ENCODE peak calls at places on chromosomes 4 and X, in ten cellular contexts. One of them, this sample, is unnamed.

GRCh38 chr4:150581611-150582010 is 340 bp upstream of the MAB21L2 start:
- DNase-seq in activated CD8-positive, alpha-beta memory T cell treated with anti-CD3 and anti-CD28 coated beads for 48 hours: no peak
- DNase-seq in fibroblast of lung: peak
- DNase-seq in NCI-H1694 treated with DMSO at 0.1 percent for 48 hours: no peak
- DNase-seq in Right ventricle myocardium superior: no peak
- DNase-seq in AG20443: no peak
- DNase-seq in neural crest cell: peak
- DNase-seq in GM03348: no peak
- DNase-seq in keratinocyte: no peak
- DNase-seq in OCI-LY7: no peak
- DNase-seq in this sample: no peak

GRCh38 chr4:27154706-27155105 is 294.1 kb downstream of the STIM2 start:
- DNase-seq in Right ventricle myocardium superior: no peak
- DNase-seq in NCI-H1694 treated with DMSO at 0.1 percent for 48 hours: no peak
- DNase-seq in GM03348: peak
- DNase-seq in keratinocyte: no peak
- DNase-seq in OCI-LY7: no peak
- DNase-seq in neural crest cell: no peak
- DNase-seq in fibroblast of lung: peak
- DNase-seq in AG20443: peak
- DNase-seq in activated CD8-positive, alpha-beta memory T cell treated with anti-CD3 and anti-CD28 coated beads for 48 hours: no peak
- DNase-seq in this sample: peak

GRCh38 chr4:159018062-159018629 is 84.7 kb upstream of the RAPGEF2 start:
- DNase-seq in OCI-LY7: peak
- DNase-seq in keratinocyte: no peak
- DNase-seq in NCI-H1694 treated with DMSO at 0.1 percent for 48 hours: no peak
- DNase-seq in neural crest cell: no peak
- DNase-seq in fibroblast of lung: no peak
- DNase-seq in AG20443: no peak
- DNase-seq in Right ventricle myocardium superior: no peak
- DNase-seq in GM03348: no peak
- DNase-seq in activated CD8-positive, alpha-beta memory T cell treated with anti-CD3 and anti-CD28 coated beads for 48 hours: no peak
- DNase-seq in this sample: no peak

GRCh38 chrX:49309401-49309981 is 6.0 kb downstream of the GAGE10 start:
- DNase-seq in AG20443: no peak
- DNase-seq in keratinocyte: no peak
- DNase-seq in Right ventricle myocardium superior: no peak
- DNase-seq in activated CD8-positive, alpha-beta memory T cell treated with anti-CD3 and anti-CD28 coated beads for 48 hours: no peak
- DNase-seq in neural crest cell: no peak
- DNase-seq in fibroblast of lung: peak
- DNase-seq in NCI-H1694 treated with DMSO at 0.1 percent for 48 hours: no peak
- DNase-seq in OCI-LY7: no peak
- DNase-seq in GM03348: no peak
- DNase-seq in this sample: no peak

GRCh38 chrX:13010546-13010945 is 33.9 kb downstream of the FAM9C start:
- DNase-seq in activated CD8-positive, alpha-beta memory T cell treated with anti-CD3 and anti-CD28 coated beads for 48 hours: no peak
- DNase-seq in neural crest cell: no peak
- DNase-seq in GM03348: no peak
- DNase-seq in Right ventricle myocardium superior: no peak
- DNase-seq in fibroblast of lung: no peak
- DNase-seq in NCI-H1694 treated with DMSO at 0.1 percent for 48 hours: no peak
- DNase-seq in AG20443: no peak
- DNase-seq in keratinocyte: no peak
- DNase-seq in OCI-LY7: no peak
- DNase-seq in this sample: no peak

GRCh38 chrX:11117751-11118150 is 6.6 kb downstream of the HCCS start:
- DNase-seq in NCI-H1694 treated with DMSO at 0.1 percent for 48 hours: no peak
- DNase-seq in fibroblast of lung: peak
- DNase-seq in keratinocyte: no peak
- DNase-seq in neural crest cell: no peak
- DNase-seq in activated CD8-positive, alpha-beta memory T cell treated with anti-CD3 and anti-CD28 coated beads for 48 hours: no peak
- DNase-seq in AG20443: no peak
- DNase-seq in Right ventricle myocardium superior: no peak
- DNase-seq in GM03348: no peak
- DNase-seq in OCI-LY7: no peak
- DNase-seq in this sample: no peak

GRCh38 chr4:56727150-56727549 is 46.1 kb upstream of the HOPX start:
- DNase-seq in Right ventricle myocardium superior: no peak
- DNase-seq in GM03348: no peak
- DNase-seq in keratinocyte: no peak
- DNase-seq in activated CD8-positive, alpha-beta memory T cell treated with anti-CD3 and anti-CD28 coated beads for 48 hours: no peak
- DNase-seq in neural crest cell: no peak
- DNase-seq in OCI-LY7: no peak
- DNase-seq in AG20443: no peak
- DNase-seq in NCI-H1694 treated with DMSO at 0.1 percent for 48 hours: no peak
- DNase-seq in fibroblast of lung: no peak
- DNase-seq in this sample: no peak

GRCh38 chrX:91435465-91435864 is 826 bp downstream of the PABPC5 start:
- DNase-seq in GM03348: peak
- DNase-seq in AG20443: peak
- DNase-seq in Right ventricle myocardium superior: no peak
- DNase-seq in NCI-H1694 treated with DMSO at 0.1 percent for 48 hours: no peak
- DNase-seq in activated CD8-positive, alpha-beta memory T cell treated with anti-CD3 and anti-CD28 coated beads for 48 hours: no peak
- DNase-seq in OCI-LY7: no peak
- DNase-seq in fibroblast of lung: peak
- DNase-seq in neural crest cell: no peak
- DNase-seq in keratinocyte: no peak
- DNase-seq in this sample: peak

GRCh38 chr4:23034726-23035125 is 342.0 kb downstream of the GBA3 start:
- DNase-seq in neural crest cell: no peak
- DNase-seq in keratinocyte: no peak
- DNase-seq in NCI-H1694 treated with DMSO at 0.1 percent for 48 hours: no peak
- DNase-seq in activated CD8-positive, alpha-beta memory T cell treated with anti-CD3 and anti-CD28 coated beads for 48 hours: no peak
- DNase-seq in GM03348: no peak
- DNase-seq in OCI-LY7: no peak
- DNase-seq in AG20443: no peak
- DNase-seq in fibroblast of lung: peak
- DNase-seq in Right ventricle myocardium superior: no peak
- DNase-seq in this sample: no peak

GRCh38 chr4:140903522-140903928 is 147.3 kb upstream of the TBC1D9 start:
- DNase-seq in fibroblast of lung: no peak
- DNase-seq in AG20443: no peak
- DNase-seq in activated CD8-positive, alpha-beta memory T cell treated with anti-CD3 and anti-CD28 coated beads for 48 hours: no peak
- DNase-seq in keratinocyte: no peak
- DNase-seq in neural crest cell: no peak
- DNase-seq in NCI-H1694 treated with DMSO at 0.1 percent for 48 hours: no peak
- DNase-seq in Right ventricle myocardium superior: no peak
- DNase-seq in GM03348: peak
- DNase-seq in OCI-LY7: no peak
- DNase-seq in this sample: no peak

GRCh38 chrX:69128573-69128972 is 36.7 kb downstream of the PJA1 start:
- DNase-seq in fibroblast of lung: peak
- DNase-seq in neural crest cell: peak
- DNase-seq in Right ventricle myocardium superior: peak
- DNase-seq in AG20443: peak
- DNase-seq in GM03348: peak
- DNase-seq in keratinocyte: no peak
- DNase-seq in NCI-H1694 treated with DMSO at 0.1 percent for 48 hours: no peak
- DNase-seq in activated CD8-positive, alpha-beta memory T cell treated with anti-CD3 and anti-CD28 coated beads for 48 hours: no peak
- DNase-seq in OCI-LY7: no peak
- DNase-seq in this sample: peak

GRCh38 chrX:111127038-111127437 is 31.0 kb downstream of the PAK3 start:
- DNase-seq in GM03348: no peak
- DNase-seq in fibroblast of lung: no peak
- DNase-seq in AG20443: no peak
- DNase-seq in OCI-LY7: no peak
- DNase-seq in activated CD8-positive, alpha-beta memory T cell treated with anti-CD3 and anti-CD28 coated beads for 48 hours: no peak
- DNase-seq in keratinocyte: no peak
- DNase-seq in neural crest cell: no peak
- DNase-seq in NCI-H1694 treated with DMSO at 0.1 percent for 48 hours: no peak
- DNase-seq in Right ventricle myocardium superior: no peak
- DNase-seq in this sample: no peak

GRCh38 chrX:16868920-16869319 is 1.2 kb downstream of the RBBP7 start:
- DNase-seq in NCI-H1694 treated with DMSO at 0.1 percent for 48 hours: no peak
- DNase-seq in neural crest cell: no peak
- DNase-seq in GM03348: no peak
- DNase-seq in fibroblast of lung: no peak
- DNase-seq in OCI-LY7: no peak
- DNase-seq in AG20443: no peak
- DNase-seq in activated CD8-positive, alpha-beta memory T cell treated with anti-CD3 and anti-CD28 coated beads for 48 hours: no peak
- DNase-seq in Right ventricle myocardium superior: no peak
- DNase-seq in keratinocyte: no peak
- DNase-seq in this sample: no peak

GRCh38 chrX:42097491-42097890 is 174.1 kb upstream of the CASK start:
- DNase-seq in neural crest cell: no peak
- DNase-seq in GM03348: no peak
- DNase-seq in keratinocyte: no peak
- DNase-seq in OCI-LY7: no peak
- DNase-seq in NCI-H1694 treated with DMSO at 0.1 percent for 48 hours: no peak
- DNase-seq in fibroblast of lung: no peak
- DNase-seq in Right ventricle myocardium superior: no peak
- DNase-seq in AG20443: no peak
- DNase-seq in activated CD8-positive, alpha-beta memory T cell treated with anti-CD3 and anti-CD28 coated beads for 48 hours: no peak
- DNase-seq in this sample: no peak

GRCh38 chrX:18855919-18856644 is 127.8 kb downstream of the PHKA2 start:
- DNase-seq in AG20443: no peak
- DNase-seq in keratinocyte: no peak
- DNase-seq in GM03348: no peak
- DNase-seq in fibroblast of lung: peak
- DNase-seq in NCI-H1694 treated with DMSO at 0.1 percent for 48 hours: no peak
- DNase-seq in neural crest cell: no peak
- DNase-seq in OCI-LY7: no peak
- DNase-seq in Right ventricle myocardium superior: no peak
- DNase-seq in activated CD8-positive, alpha-beta memory T cell treated with anti-CD3 and anti-CD28 coated beads for 48 hours: no peak
- DNase-seq in this sample: no peak

GRCh38 chrX:16839852-16840460 is 30.2 kb downstream of the RBBP7 start:
- DNase-seq in NCI-H1694 treated with DMSO at 0.1 percent for 48 hours: no peak
- DNase-seq in keratinocyte: no peak
- DNase-seq in fibroblast of lung: peak
- DNase-seq in AG20443: peak
- DNase-seq in neural crest cell: no peak
- DNase-seq in activated CD8-positive, alpha-beta memory T cell treated with anti-CD3 and anti-CD28 coated beads for 48 hours: no peak
- DNase-seq in GM03348: peak
- DNase-seq in OCI-LY7: no peak
- DNase-seq in Right ventricle myocardium superior: no peak
- DNase-seq in this sample: peak

GRCh38 chrX:24774650-24775049 is 80.9 kb downstream of the POLA1 start:
- DNase-seq in AG20443: no peak
- DNase-seq in fibroblast of lung: no peak
- DNase-seq in keratinocyte: no peak
- DNase-seq in activated CD8-positive, alpha-beta memory T cell treated with anti-CD3 and anti-CD28 coated beads for 48 hours: no peak
- DNase-seq in neural crest cell: no peak
- DNase-seq in NCI-H1694 treated with DMSO at 0.1 percent for 48 hours: no peak
- DNase-seq in Right ventricle myocardium superior: no peak
- DNase-seq in GM03348: no peak
- DNase-seq in OCI-LY7: no peak
- DNase-seq in this sample: no peak

GRCh38 chrX:101430457-101431078 is 22.5 kb downstream of the HNRNPH2 start:
- DNase-seq in fibroblast of lung: peak
- DNase-seq in OCI-LY7: no peak
- DNase-seq in keratinocyte: no peak
- DNase-seq in GM03348: peak
- DNase-seq in neural crest cell: no peak
- DNase-seq in activated CD8-positive, alpha-beta memory T cell treated with anti-CD3 and anti-CD28 coated beads for 48 hours: no peak
- DNase-seq in AG20443: peak
- DNase-seq in NCI-H1694 treated with DMSO at 0.1 percent for 48 hours: no peak
- DNase-seq in Right ventricle myocardium superior: no peak
- DNase-seq in this sample: peak

GRCh38 chr4:48269861-48270515 is 350 bp upstream of the TEC start:
- DNase-seq in OCI-LY7: peak
- DNase-seq in GM03348: peak
- DNase-seq in NCI-H1694 treated with DMSO at 0.1 percent for 48 hours: no peak
- DNase-seq in keratinocyte: peak
- DNase-seq in activated CD8-positive, alpha-beta memory T cell treated with anti-CD3 and anti-CD28 coated beads for 48 hours: peak
- DNase-seq in neural crest cell: peak
- DNase-seq in fibroblast of lung: peak
- DNase-seq in Right ventricle myocardium superior: peak
- DNase-seq in AG20443: peak
- DNase-seq in this sample: peak

GRCh38 chr4:182443070-182443469 is 199.9 kb downstream of the TENM3 start:
- DNase-seq in Right ventricle myocardium superior: no peak
- DNase-seq in OCI-LY7: no peak
- DNase-seq in fibroblast of lung: no peak
- DNase-seq in AG20443: no peak
- DNase-seq in NCI-H1694 treated with DMSO at 0.1 percent for 48 hours: no peak
- DNase-seq in keratinocyte: no peak
- DNase-seq in activated CD8-positive, alpha-beta memory T cell treated with anti-CD3 and anti-CD28 coated beads for 48 hours: no peak
- DNase-seq in GM03348: no peak
- DNase-seq in neural crest cell: no peak
- DNase-seq in this sample: no peak

GRCh38 chr4:82780398-82781231 is 18.0 kb downstream of the SCD5 start:
- DNase-seq in Right ventricle myocardium superior: peak
- DNase-seq in fibroblast of lung: peak
- DNase-seq in keratinocyte: no peak
- DNase-seq in NCI-H1694 treated with DMSO at 0.1 percent for 48 hours: peak
- DNase-seq in OCI-LY7: no peak
- DNase-seq in neural crest cell: no peak
- DNase-seq in AG20443: peak
- DNase-seq in activated CD8-positive, alpha-beta memory T cell treated with anti-CD3 and anti-CD28 coated beads for 48 hours: no peak
- DNase-seq in GM03348: peak
- DNase-seq in this sample: no peak

GRCh38 chrX:3286196-3286920 is 60.1 kb downstream of the MXRA5 start:
- DNase-seq in GM03348: peak
- DNase-seq in activated CD8-positive, alpha-beta memory T cell treated with anti-CD3 and anti-CD28 coated beads for 48 hours: no peak
- DNase-seq in neural crest cell: no peak
- DNase-seq in AG20443: peak
- DNase-seq in fibroblast of lung: peak
- DNase-seq in Right ventricle myocardium superior: no peak
- DNase-seq in OCI-LY7: no peak
- DNase-seq in keratinocyte: no peak
- DNase-seq in NCI-H1694 treated with DMSO at 0.1 percent for 48 hours: no peak
- DNase-seq in this sample: peak

GRCh38 chrX:40175416-40176255 is 77.9 kb upstream of the BCOR start:
- DNase-seq in NCI-H1694 treated with DMSO at 0.1 percent for 48 hours: peak
- DNase-seq in AG20443: peak
- DNase-seq in OCI-LY7: peak
- DNase-seq in fibroblast of lung: peak
- DNase-seq in keratinocyte: no peak
- DNase-seq in Right ventricle myocardium superior: peak
- DNase-seq in neural crest cell: peak
- DNase-seq in GM03348: peak
- DNase-seq in activated CD8-positive, alpha-beta memory T cell treated with anti-CD3 and anti-CD28 coated beads for 48 hours: peak
- DNase-seq in this sample: peak

GRCh38 chrX:18888281-18888680 is 95.6 kb downstream of the PHKA2 start:
- DNase-seq in activated CD8-positive, alpha-beta memory T cell treated with anti-CD3 and anti-CD28 coated beads for 48 hours: no peak
- DNase-seq in NCI-H1694 treated with DMSO at 0.1 percent for 48 hours: no peak
- DNase-seq in Right ventricle myocardium superior: no peak
- DNase-seq in AG20443: no peak
- DNase-seq in neural crest cell: no peak
- DNase-seq in OCI-LY7: no peak
- DNase-seq in GM03348: no peak
- DNase-seq in keratinocyte: no peak
- DNase-seq in fibroblast of lung: no peak
- DNase-seq in this sample: no peak

GRCh38 chr4:16001484-16001858 is 38.5 kb upstream of the FGFBP2 start:
- DNase-seq in fibroblast of lung: peak
- DNase-seq in keratinocyte: peak
- DNase-seq in activated CD8-positive, alpha-beta memory T cell treated with anti-CD3 and anti-CD28 coated beads for 48 hours: peak
- DNase-seq in Right ventricle myocardium superior: peak
- DNase-seq in neural crest cell: peak
- DNase-seq in OCI-LY7: peak
- DNase-seq in GM03348: peak
- DNase-seq in AG20443: peak
- DNase-seq in NCI-H1694 treated with DMSO at 0.1 percent for 48 hours: peak
- DNase-seq in this sample: peak

GRCh38 chrX:68658530-68658929 is 11.1 kb downstream of the STARD8 start:
- DNase-seq in neural crest cell: no peak
- DNase-seq in fibroblast of lung: no peak
- DNase-seq in NCI-H1694 treated with DMSO at 0.1 percent for 48 hours: no peak
- DNase-seq in activated CD8-positive, alpha-beta memory T cell treated with anti-CD3 and anti-CD28 coated beads for 48 hours: no peak
- DNase-seq in GM03348: no peak
- DNase-seq in Right ventricle myocardium superior: peak
- DNase-seq in AG20443: peak
- DNase-seq in keratinocyte: no peak
- DNase-seq in OCI-LY7: no peak
- DNase-seq in this sample: no peak

GRCh38 chr4:5798447-5798846 is 87.4 kb downstream of the EVC start:
- DNase-seq in NCI-H1694 treated with DMSO at 0.1 percent for 48 hours: peak
- DNase-seq in GM03348: peak
- DNase-seq in neural crest cell: no peak
- DNase-seq in AG20443: peak
- DNase-seq in fibroblast of lung: no peak
- DNase-seq in activated CD8-positive, alpha-beta memory T cell treated with anti-CD3 and anti-CD28 coated beads for 48 hours: no peak
- DNase-seq in OCI-LY7: no peak
- DNase-seq in keratinocyte: no peak
- DNase-seq in Right ventricle myocardium superior: peak
- DNase-seq in this sample: peak

GRCh38 chr4:151641167-151641566 is 119.6 kb downstream of the GATB start:
- DNase-seq in OCI-LY7: no peak
- DNase-seq in AG20443: peak
- DNase-seq in activated CD8-positive, alpha-beta memory T cell treated with anti-CD3 and anti-CD28 coated beads for 48 hours: no peak
- DNase-seq in NCI-H1694 treated with DMSO at 0.1 percent for 48 hours: no peak
- DNase-seq in neural crest cell: no peak
- DNase-seq in fibroblast of lung: peak
- DNase-seq in GM03348: peak
- DNase-seq in Right ventricle myocardium superior: no peak
- DNase-seq in keratinocyte: no peak
- DNase-seq in this sample: peak

This sample was measured in AG08395.